ENCODE peak calls at places on chromosomes 6 and 20, in nine cellular contexts. D is AG10803, W is GM10248, F is coronary artery, J is lower leg skin, O is WTC11, Q is lower lobe of right lung, L is hepatocyte, Y is H9. E is an unnamed sample.

GRCh38 chr6:104625536-104625935 is 234.2 kb downstream of the HACE1 start:
- DNase-seq in D (peak), W (no peak), F (no peak), J (no peak), O (no peak), Q (no peak), L (peak), Y (peak), E (no peak)

GRCh38 chr6:34795836-34796425 is 4.0 kb downstream of the BLTP3A start:
- DNase-seq in D (peak), W (no peak), F (no peak), J (no peak), O (no peak), Q (no peak), L (peak), Y (no peak), E (no peak)

GRCh38 chr6:106247733-106248132 is 77.8 kb downstream of the ATG5 start:
- DNase-seq in D (no peak), W (no peak), F (no peak), J (no peak), O (no peak), Q (no peak), L (no peak), Y (no peak), E (no peak)

GRCh38 chr20:23106271-23106851 is 20.2 kb upstream of the CD93 start:
- DNase-seq in D (no peak), W (no peak), F (no peak), J (no peak), O (no peak), Q (no peak), L (no peak), Y (no peak), E (peak)

GRCh38 chr6:113450061-113450465 is 407.1 kb upstream of the MARCKS start:
- DNase-seq in D (peak), W (no peak), F (no peak), J (no peak), O (no peak), Q (no peak), L (no peak), Y (no peak), E (no peak)

GRCh38 chr6:52049252-52050050 is 38.0 kb downstream of the PKHD1 start:
- DNase-seq in D (peak), W (peak), F (no peak), J (no peak), O (no peak), Q (no peak), L (peak), Y (no peak), E (peak)

GRCh38 chr20:346640-347316 is at the start of gene NRSN2:
- DNase-seq in D (peak), W (peak), F (no peak), J (peak), O (peak), Q (peak), L (peak), Y (peak), E (peak)

GRCh38 chr6:150902142-150902800 is 36.8 kb downstream of the MTHFD1L start:
- DNase-seq in D (peak), W (no peak), F (no peak), J (no peak), O (no peak), Q (no peak), L (no peak), Y (no peak), E (no peak)

GRCh38 chr20:62193079-62194025 is 10.5 kb downstream of the MTG2 start:
- DNase-seq in D (no peak), W (no peak), F (no peak), J (no peak), O (no peak), Q (peak), L (no peak), Y (no peak), E (no peak)

GRCh38 chr20:650954-651353 is 2.0 kb downstream of the SRXN1 start:
- DNase-seq in D (no peak), W (no peak), F (no peak), J (no peak), O (no peak), Q (no peak), L (no peak), Y (no peak), E (no peak)

GRCh38 chr6:90226257-90226656 is 70.4 kb downstream of the BACH2 start:
- DNase-seq in D (peak), W (no peak), F (no peak), J (no peak), O (no peak), Q (no peak), L (no peak), Y (no peak), E (no peak)

GRCh38 chr6:45421700-45422540 is 44.2 kb upstream of the SUPT3H start:
- DNase-seq in D (peak), W (peak), F (peak), J (peak), O (peak), Q (peak), L (peak), Y (peak), E (peak)
- TF ChIP-seq CTCF in D (peak), W (peak), F (no peak), J (no peak), O (no peak), Q (no peak), L (peak), Y (no peak), E (no peak)

GRCh38 chr6:88728756-88729155 is 234.7 kb downstream of the RNGTT start:
- DNase-seq in D (no peak), W (no peak), F (no peak), J (no peak), O (peak), Q (no peak), L (no peak), Y (peak), E (no peak)
- TF ChIP-seq CTCF in D (no peak), W (no peak), F (no peak), J (no peak), O (no peak), Q (no peak), L (no peak), Y (no peak), E (no peak)

DNA sequence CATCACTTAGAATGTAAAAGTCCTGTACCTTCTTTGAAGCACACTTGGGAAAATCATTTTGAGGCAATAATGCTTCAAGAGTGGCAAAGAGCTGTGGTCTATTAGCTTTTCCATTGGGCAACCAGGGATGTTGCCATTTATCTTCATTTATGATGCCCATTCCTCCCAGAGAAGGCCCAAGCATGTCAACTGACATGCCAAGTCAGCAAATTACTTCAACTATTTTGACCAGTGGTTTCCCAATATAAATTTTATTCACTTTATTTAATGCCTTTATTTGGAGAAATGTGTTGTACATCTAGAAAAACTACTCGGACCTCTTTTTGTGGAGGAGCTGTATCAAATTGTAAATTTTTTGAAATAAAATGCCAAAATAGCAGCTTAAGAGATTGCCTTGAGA is 164.1 kb upstream of the PCSK2 start:
- DNase-seq in D (no peak), W (no peak), F (no peak), J (no peak), O (no peak), Q (no peak), L (no peak), Y (no peak), E (no peak)
- TF ChIP-seq CTCF in D (no peak), W (no peak), F (no peak), J (no peak), O (no peak), Q (no peak), L (no peak), Y (no peak), E (no peak)

DNA sequence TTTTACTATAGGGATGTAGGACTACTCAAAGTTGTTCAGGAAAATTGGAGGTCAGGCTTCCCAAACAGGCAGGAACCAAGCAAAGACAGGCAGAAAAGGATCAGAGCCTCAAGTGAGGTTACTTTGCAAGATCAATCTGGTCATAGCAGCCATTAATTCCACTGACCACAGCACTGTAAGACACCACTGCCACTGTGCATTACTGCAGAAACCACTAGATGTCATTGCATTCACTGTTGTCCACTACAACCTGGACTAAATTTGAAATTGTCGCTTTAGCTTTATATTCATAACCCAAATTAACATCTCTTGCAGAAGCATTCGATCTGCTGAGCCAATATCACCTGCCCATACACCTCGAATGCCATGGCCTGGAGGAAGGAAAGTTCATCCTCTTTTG is 126.9 kb upstream of the UFL1 start:
- DNase-seq in D (no peak), W (no peak), F (no peak), J (no peak), O (no peak), Q (no peak), L (peak), Y (no peak), E (peak)
- TF ChIP-seq CTCF in D (no peak), W (peak), F (no peak), J (no peak), O (no peak), Q (no peak), L (peak), Y (peak), E (no peak)

E was measured in endothelial cell.